ENCODE peak calls at places on chromosome 21, in seven cellular contexts. N, K, I, S, L, H and R are unnamed samples.

GRCh38 chr21:36753556-36753955 is 54.6 kb downstream of the SIM2 start:
- DNase-seq in H (no peak), I (no peak), K (peak; percentile 83), S (no peak), N (peak; percentile 90), L (no peak), R (no peak)

GRCh38 chr21:26845066-26845749 is at the start of gene ADAMTS1:
- DNase-seq in I (no peak), N (peak; percentile 79), L (peak; percentile 98), S (peak; percentile 95), H (no peak), K (peak; percentile 85), R (peak; percentile 98)

GRCh38 chr21:16420086-16420724 is 690.4 kb downstream of the USP25 start:
- DNase-seq in I (no peak), H (no peak), K (no peak), N (peak; percentile 80), S (no peak), L (peak; percentile 71), R (no peak)

GRCh38 chr21:34688715-34689114 is 19.9 kb downstream of the CLIC6 start:
- DNase-seq in H (no peak), K (no peak), I (no peak), N (no peak), S (no peak), L (no peak), R (no peak)

GRCh38 chr21:28991861-28992525 is 684 bp downstream of the LTN1 start:
- DNase-seq in L (no peak), K (no peak), I (no peak), S (no peak), H (peak; percentile 18), N (peak; percentile 8), R (peak; percentile 52)

GRCh38 chr21:45109831-45110492 is 35.6 kb downstream of the ADARB1 start:
- DNase-seq in L (no peak), N (no peak), K (no peak), I (no peak), S (no peak), H (peak; percentile 95), R (no peak)

GRCh38 chr21:32818411-32818810 is 46.9 kb upstream of the PAXBP1 start:
- DNase-seq in S (no peak), I (no peak), L (no peak), K (no peak), N (no peak), H (no peak), R (no peak)

GRCh38 chr21:42597487-42598158 is 55.8 kb upstream of the PDE9A start:
- DNase-seq in S (no peak), L (no peak), H (no peak), I (no peak), N (no peak), K (no peak), R (no peak)

GRCh38 chr21:42262826-42263225 is 43.9 kb downstream of the ABCG1 start:
- DNase-seq in H (no peak), L (peak; percentile 86), I (no peak), S (no peak), K (peak; percentile 58), N (peak; percentile 3), R (no peak)

GRCh38 chr21:16587141-16587570 is 857.4 kb downstream of the USP25 start:
- DNase-seq in S (peak; percentile 70), L (peak; percentile 69), I (no peak), N (peak; percentile 96), H (no peak), K (peak; percentile 86), R (peak; percentile 66)

GRCh38 chr21:42141643-42142042 is 70.5 kb downstream of the UMODL1 start:
- DNase-seq in N (no peak), K (no peak), L (no peak), H (no peak), S (no peak), I (no peak), R (no peak)

GRCh38 chr21:17003221-17003620 is 509.6 kb upstream of the CXADR start:
- DNase-seq in H (no peak), N (peak; percentile 55), S (no peak), I (no peak), K (no peak), L (no peak), R (no peak)

GRCh38 chr21:43287974-43288755 is 119.4 kb downstream of the CRYAA start:
- DNase-seq in K (no peak), I (no peak), S (no peak), N (no peak), H (no peak), L (no peak), R (no peak)

GRCh38 chr21:30391615-30392014 is 4.2 kb upstream of the KRTAP13-1 start:
- DNase-seq in N (no peak), H (no peak), I (no peak), K (no peak), S (no peak), L (no peak), R (no peak)

GRCh38 chr21:32456497-32456918 is 44.0 kb downstream of the EVA1C start:
- DNase-seq in L (peak; percentile 82), H (no peak), N (peak; percentile 80), I (no peak), S (no peak), K (peak; percentile 67), R (no peak)

GRCh38 chr21:42031816-42032215 is 21.7 kb upstream of the ZBTB21 start:
- DNase-seq in S (no peak), H (peak; percentile 65), I (no peak), L (no peak), K (no peak), N (no peak), R (no peak)

GRCh38 chr21:26447932-26448331 is 125.2 kb downstream of the CYYR1 start:
- DNase-seq in N (no peak), S (no peak), H (no peak), I (no peak), L (no peak), K (peak; percentile 54), R (no peak)

GRCh38 chr21:46416551-46416950 is 42.1 kb upstream of the DIP2A start:
- DNase-seq in N (no peak), K (no peak), L (no peak), S (no peak), I (no peak), H (no peak), R (no peak)

GRCh38 chr21:31873696-31874599 is 1.1 kb downstream of the HUNK start:
- DNase-seq in H (peak; percentile 39), S (peak; percentile 84), K (no peak), I (no peak), L (peak; percentile 72), N (no peak), R (peak; percentile 90)

GRCh38 chr21:41345934-41346685 is 15.7 kb upstream of the MX2 start:
- DNase-seq in N (no peak), I (no peak), K (no peak), H (no peak), L (no peak), S (no peak), R (no peak)

GRCh38 chr21:41171210-41171609 is 3.2 kb downstream of the BACE2 start:
- DNase-seq in N (peak; percentile 7), H (no peak), S (peak; percentile 42), L (peak; percentile 73), K (no peak), I (no peak), R (no peak)

GRCh38 chr21:45515241-45516061 is 26.8 kb downstream of the SLC19A1 start:
- DNase-seq in S (peak; percentile 91), I (no peak), H (no peak), N (no peak), L (peak; percentile 50), K (no peak), R (peak; percentile 82)

GRCh38 chr21:43657355-43658093 is 1.8 kb downstream of the HSF2BP start:
- DNase-seq in I (no peak), H (no peak), L (no peak), K (no peak), N (no peak), S (no peak), R (no peak)

GRCh38 chr21:16241500-16241963 is 511.8 kb downstream of the USP25 start:
- DNase-seq in I (no peak), L (no peak), H (no peak), S (peak; percentile 54), N (peak; percentile 13), K (peak; percentile 29), R (peak; percentile 88)

GRCh38 chr21:39121600-39122355 is 61.5 kb downstream of the PSMG1 start:
- DNase-seq in H (no peak), N (peak; percentile 15), K (no peak), I (no peak), L (no peak), S (no peak), R (no peak)

GRCh38 chr21:38478782-38479181 is 19.5 kb downstream of the ERG start:
- DNase-seq in H (no peak), I (no peak), N (peak; percentile 81), S (no peak), L (no peak), K (peak; percentile 98), R (no peak)

GRCh38 chr21:41966872-41967621 is 13.2 kb upstream of the C2CD2 start:
- DNase-seq in I (no peak), K (no peak), N (no peak), H (no peak), L (no peak), S (no peak), R (peak; percentile 39)

GRCh38 chr21:32414579-32415358 is 2.3 kb downstream of the EVA1C start:
- DNase-seq in H (no peak), N (peak; percentile 62), S (no peak), L (no peak), K (no peak), I (no peak), R (no peak)

GRCh38 chr21:42041246-42041645 is 29.9 kb upstream of the UMODL1 start:
- DNase-seq in K (no peak), H (no peak), I (no peak), S (no peak), N (no peak), L (no peak), R (no peak)

GRCh38 chr21:15291621-15292266 is 226.9 kb upstream of the NRIP1 start:
- DNase-seq in H (no peak), L (no peak), S (peak; percentile 92), N (no peak), K (no peak), I (no peak), R (no peak)

GRCh38 chr21:26115899-26116298 is 54.7 kb downstream of the APP start:
- DNase-seq in S (no peak), I (no peak), K (peak; percentile 82), L (no peak), H (no peak), N (peak; percentile 49), R (no peak)

GRCh38 chr21:32380940-32381339 is 11.9 kb downstream of the URB1 start:
- DNase-seq in S (no peak), N (no peak), K (no peak), I (no peak), H (no peak), L (no peak), R (no peak)

GRCh38 chr21:31248598-31248997 is 95.5 kb downstream of the TIAM1 start:
- DNase-seq in L (no peak), K (peak; percentile 29), N (peak; percentile 73), S (peak; percentile 81), H (no peak), I (no peak), R (no peak)